ENCODE peak calls at places on chromosome 5, in eight cellular contexts. X is AG10803, J is ascending aorta, M is tibial artery, R is dorsolateral prefrontal cortex, W is gastrocnemius medialis, H is keratinocyte, G is GM23338. L is an unnamed sample.
A peak's percentile ranks its signal among the peaks of the same experiment; 100 is the strongest.

GRCh38 chr5:142800776-142801494 is 30.8 kb downstream of the ARHGAP26 start:
- DNase-seq in M (no peak), X (no peak), R (no peak), H (no peak), W (no peak), G (no peak), J (no peak), L (no peak)

GRCh38 chr5:14351086-14351661 is 208.0 kb downstream of the TRIO start:
- DNase-seq in G (no peak), R (no peak), H (no peak), M (no peak), J (no peak), W (no peak), X (no peak), L (no peak)

GRCh38 chr5:8729437-8729836 is 816.4 kb downstream of the SEMA5A start:
- DNase-seq in M (no peak), X (peak; percentile 35), H (no peak), J (no peak), R (no peak), G (no peak), W (no peak), L (no peak)

GRCh38 chr5:107542831-107543231 is 127.9 kb downstream of the EFNA5 start:
- DNase-seq in X (peak; percentile 77), M (peak; percentile 86), W (peak; percentile 84), H (no peak), R (peak; percentile 27), J (peak; percentile 89), G (no peak), L (no peak)

GRCh38 chr5:59040007-59040803 is 457.3 kb downstream of the RAB3C start:
- DNase-seq in R (no peak), J (no peak), H (no peak), X (peak; percentile 81), M (no peak), W (no peak), G (peak; percentile 9), L (no peak)

GRCh38 chr5:111934511-111934910 is 177.5 kb upstream of the NREP start:
- DNase-seq in G (no peak), J (no peak), W (no peak), H (no peak), X (no peak), R (no peak), M (no peak), L (no peak)

GRCh38 chr5:137361275-137361674 is 137.9 kb downstream of the SPOCK1 start:
- DNase-seq in W (no peak), G (no peak), H (no peak), M (no peak), R (no peak), X (peak; percentile 67), J (no peak), L (no peak)

GRCh38 chr5:95846554-95847260 is 24.2 kb upstream of the GLRX start:
- DNase-seq in X (peak; percentile 78), J (peak; percentile 78), M (peak; percentile 73), R (peak; percentile 85), H (peak; percentile 60), W (peak; percentile 68), G (peak; percentile 81), L (peak; percentile 78)

GRCh38 chr5:149212203-149212951 is 59.3 kb upstream of the AFAP1L1 start:
- DNase-seq in G (no peak), J (peak; percentile 46), R (no peak), H (no peak), W (no peak), M (no peak), X (peak; percentile 97), L (peak; percentile 97)

GRCh38 chr5:2017540-2018389 is 135.0 kb upstream of the IRX4 start:
- DNase-seq in M (no peak), H (no peak), J (no peak), G (peak; percentile 70), R (no peak), W (no peak), X (no peak), L (no peak)

GRCh38 chr5:129096382-129096991 is 1.9 kb downstream of the ISOC1 start:
- DNase-seq in X (no peak), H (no peak), R (no peak), W (no peak), J (no peak), G (peak; percentile 56), M (no peak), L (no peak)

GRCh38 chr5:150520747-150521521 is 13.0 kb downstream of the NDST1 start:
- DNase-seq in J (no peak), X (no peak), R (no peak), G (no peak), H (no peak), W (no peak), M (no peak), L (no peak)

GRCh38 chr5:17203329-17204132 is 13.9 kb upstream of the BASP1 start:
- DNase-seq in H (no peak), J (no peak), R (peak; percentile 33), M (peak; percentile 25), W (no peak), G (peak; percentile 68), X (peak; percentile 83), L (peak; percentile 66)

GRCh38 chr5:108193021-108193795 is 188.7 kb downstream of the FBXL17 start:
- DNase-seq in H (no peak), G (no peak), J (no peak), M (no peak), X (peak; percentile 84), W (no peak), R (no peak), L (peak; percentile 35)

GRCh38 chr5:28523887-28524637 is 1485.7 kb upstream of the CDH9 start:
- DNase-seq in J (no peak), R (no peak), W (no peak), G (peak; percentile 11), H (no peak), X (peak; percentile 17), M (no peak), L (no peak)

GRCh38 chr5:133319905-133320520 is 268.2 kb downstream of the HSPA4 start:
- DNase-seq in J (no peak), G (peak; percentile 42), R (no peak), X (no peak), W (no peak), M (no peak), H (no peak), L (no peak)

GRCh38 chr5:133460172-133460758 is 152.1 kb downstream of the FSTL4 start:
- DNase-seq in X (no peak), H (no peak), W (no peak), G (peak; percentile 77), J (no peak), M (no peak), R (no peak), L (no peak)

GRCh38 chr5:43313854-43314457 is 744 bp upstream of the HMGCS1 start:
- DNase-seq in G (peak; percentile 16), X (no peak), M (no peak), H (no peak), R (no peak), W (no peak), J (no peak), L (no peak)
- H3K4me3 ChIP-seq in G (peak overlapping the region; percentile 15), X (peak overlapping the region; percentile 65), M (peak overlapping the region; percentile 65), H (peak overlapping the region; percentile 7), R (peak overlapping the region; percentile 93), W (peak overlapping the region; percentile 88), J (peak overlapping the region; percentile 85), L (peak overlapping the region; percentile 4)

GRCh38 chr5:86968311-86968753 is 299.4 kb upstream of the RASA1 start:
- DNase-seq in H (no peak), X (peak; percentile 62), J (no peak), G (peak; percentile 72), M (no peak), R (no peak), W (no peak), L (no peak)
- TF ChIP-seq CTCF in H (no peak), X (peak; percentile 56), J (peak; percentile 39), G (no peak), M (peak; percentile 61), R (peak; percentile 68), W (peak; percentile 29), L (peak; percentile 2)

GRCh38 chr5:100900142-100900795 is 2.8 kb downstream of the ST8SIA4 start:
- DNase-seq in R (no peak), M (peak; percentile 37), J (peak; percentile 68), G (peak; percentile 57), W (no peak), X (no peak), H (no peak), L (no peak)

GRCh38 chr5:100899675-100900074 is 3.4 kb downstream of the ST8SIA4 start:
- DNase-seq in M (no peak), R (no peak), G (no peak), H (no peak), W (no peak), X (no peak), J (no peak), L (no peak)

GRCh38 chr5:100900796-100901731 is 2.0 kb downstream of the ST8SIA4 start:
- DNase-seq in X (peak; percentile 7), M (peak; percentile 60), R (no peak), W (peak; percentile 43), G (peak; percentile 88), J (peak; percentile 84), H (no peak), L (no peak)

GRCh38 chr5:100896054-100896453 is 7.0 kb downstream of the ST8SIA4 start:
- DNase-seq in G (no peak), W (no peak), H (no peak), J (no peak), M (no peak), R (no peak), X (no peak), L (no peak)

GRCh38 chr5:100898504-100899346 is 4.4 kb downstream of the ST8SIA4 start:
- DNase-seq in X (no peak), J (no peak), M (no peak), R (no peak), G (no peak), W (no peak), H (no peak), L (no peak)
- H3K4me3 ChIP-seq in X (no peak overlapping the region), J (no peak overlapping the region), M (no peak overlapping the region), R (no peak overlapping the region), G (no peak overlapping the region), W (no peak overlapping the region), H (no peak overlapping the region), L (no peak overlapping the region)

DNA sequence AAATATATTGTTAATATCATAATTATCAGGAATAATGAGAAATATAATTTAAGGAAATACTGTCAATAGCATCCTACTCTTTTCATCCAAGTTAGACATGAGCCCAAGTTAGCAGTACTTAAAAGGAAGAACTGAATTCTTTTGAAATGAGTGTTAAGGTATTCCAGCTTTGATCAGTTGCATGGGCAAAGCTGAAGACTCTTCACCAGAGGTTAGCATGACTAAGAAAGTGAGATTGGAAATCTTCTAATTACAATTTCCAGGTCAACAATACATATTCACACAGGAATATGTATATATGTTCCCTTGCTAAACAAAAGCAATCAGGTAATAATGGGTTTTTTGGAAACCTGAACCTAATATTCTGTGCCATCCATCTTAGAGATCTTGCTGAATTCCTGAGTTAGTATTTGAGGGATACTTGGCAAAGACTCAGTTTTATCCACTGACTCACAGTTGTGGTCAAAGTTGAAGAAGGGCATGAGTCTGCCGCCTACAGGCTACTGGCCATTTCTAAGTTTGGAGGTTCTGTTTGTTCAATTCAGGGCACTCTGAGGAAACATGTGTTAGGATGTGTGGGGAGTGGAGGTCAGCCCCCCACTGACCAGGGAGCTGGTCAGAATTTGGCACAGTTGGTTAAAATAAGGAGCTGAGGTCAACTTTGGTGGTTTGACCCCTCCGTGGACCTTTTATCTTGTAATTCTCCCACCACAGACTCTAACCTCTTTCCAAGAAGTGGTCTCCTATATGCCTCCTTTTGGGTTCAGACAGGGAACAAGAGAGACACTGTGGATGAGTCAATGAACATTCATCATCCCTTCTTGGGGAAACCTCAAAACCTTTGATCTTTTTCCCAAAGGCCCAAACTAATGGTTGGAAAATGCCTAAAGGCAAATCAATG is 118.3 kb downstream of the PIK3R1 start:
- DNase-seq in H (no peak), M (no peak), X (peak; percentile 88), G (no peak), R (no peak), J (no peak), W (no peak), L (peak; percentile 73)
- TF ChIP-seq CTCF in H (peak; percentile 45), M (no peak), X (peak; percentile 56), G (no peak), R (no peak), J (no peak), W (no peak), L (peak; percentile 46)